ENCODE peak calls at places on chromosomes 3 and 15, in seven cellular contexts. U is right lobe of liver; R is CD4-positive, CD25-positive, alpha-beta regulatory T cell; V is spleen; S is fibroblast of lung; N is psoas muscle; K is naive thymus-derived CD4-positive, alpha-beta T cell. D is an unnamed sample.

GRCh38 chr15:87154771-87155170 is 1075.1 kb downstream of the AGBL1 start:
- DNase-seq in R (no peak), S (no peak), N (no peak), V (no peak), K (no peak), U (no peak), D (no peak)

GRCh38 chr3:45026957-45027356 is 854 bp downstream of the CLEC3B start:
- DNase-seq in S (peak; percentile 49), N (peak; percentile 93), U (no peak), R (no peak), K (no peak), V (no peak), D (peak; percentile 85)

GRCh38 chr3:196050597-196050996 is 31.3 kb downstream of the TFRC start:
- DNase-seq in K (no peak), R (no peak), N (no peak), U (no peak), S (no peak), V (no peak), D (no peak)

GRCh38 chr15:74193305-74193718 is 9.3 kb downstream of the STRA6 start:
- DNase-seq in S (peak; percentile 23), N (no peak), R (no peak), U (no peak), V (no peak), K (no peak), D (no peak)

GRCh38 chr3:61518590-61518989 is 42.8 kb upstream of the PTPRG start:
- DNase-seq in R (no peak), K (no peak), U (no peak), S (peak; percentile 39), N (no peak), V (no peak), D (no peak)

GRCh38 chr15:52857471-52857870 is 67.3 kb upstream of the ONECUT1 start:
- DNase-seq in R (no peak), S (no peak), N (no peak), K (no peak), U (no peak), V (no peak), D (no peak)

GRCh38 chr15:91954211-91954804 is 100.8 kb downstream of the SLCO3A1 start:
- DNase-seq in S (no peak), N (no peak), K (no peak), U (no peak), V (no peak), R (no peak), D (no peak)

GRCh38 chr3:121482651-121483050 is 63.1 kb downstream of the POLQ start:
- DNase-seq in R (no peak), U (no peak), N (no peak), K (no peak), V (no peak), S (peak; percentile 81), D (no peak)

GRCh38 chr3:37183375-37183831 is 9.0 kb upstream of the LRRFIP2 start:
- DNase-seq in U (no peak), K (no peak), R (no peak), N (no peak), V (no peak), S (peak; percentile 95), D (no peak)

GRCh38 chr3:134355416-134355815 is 18.8 kb downstream of the AMOTL2 start:
- DNase-seq in N (peak; percentile 32), R (no peak), V (peak; percentile 15), S (no peak), K (no peak), U (no peak), D (peak; percentile 15)

GRCh38 chr3:134357261-134357913 is 16.9 kb downstream of the AMOTL2 start:
- DNase-seq in K (no peak), R (no peak), U (no peak), V (peak; percentile 44), S (no peak), N (peak; percentile 35), D (peak; percentile 58)

GRCh38 chr3:134354612-134355275 is 19.5 kb downstream of the AMOTL2 start:
- DNase-seq in K (no peak), S (no peak), U (no peak), R (no peak), V (peak; percentile 63), N (peak; percentile 27), D (peak; percentile 54)

GRCh38 chr3:134357914-134358811 is 16.1 kb downstream of the AMOTL2 start:
- DNase-seq in R (no peak), V (peak; percentile 64), S (peak; percentile 96), U (no peak), N (peak; percentile 61), K (no peak), D (peak; percentile 81)

GRCh38 chr3:134356411-134357040 is 17.7 kb downstream of the AMOTL2 start:
- DNase-seq in N (peak; percentile 22), U (no peak), S (no peak), V (peak; percentile 53), K (no peak), R (no peak), D (peak; percentile 53)
- H3K4me1 ChIP-seq in N (peaks cover 94% of the 10 kb centered on the region), U (no peaks in the 10 kb centered on the region), S (peaks cover 63% of the 10 kb centered on the region), V (peaks cover 17% of the 10 kb centered on the region), K (no peaks in the 10 kb centered on the region), R (no peaks in the 10 kb centered on the region), D (peaks cover 89% of the 10 kb centered on the region)

GRCh38 chr15:51380999-51381806 is 39.7 kb downstream of the GLDN start:
- DNase-seq in U (no peak), N (peak; percentile 58), S (peak; percentile 81), K (no peak), R (no peak), V (no peak), D (peak; percentile 72)

GRCh38 chr15:51379390-51379789 is 37.9 kb downstream of the GLDN start:
- DNase-seq in R (no peak), V (no peak), U (no peak), N (no peak), K (no peak), S (no peak), D (no peak)

GRCh38 chr15:51374131-51374530 is 32.7 kb downstream of the GLDN start:
- DNase-seq in U (no peak), R (no peak), S (no peak), V (no peak), N (no peak), K (no peak), D (no peak)

GRCh38 chr15:51375966-51376640 is 34.6 kb downstream of the GLDN start:
- DNase-seq in N (no peak), S (peak; percentile 52), K (no peak), U (no peak), V (no peak), R (no peak), D (no peak)

DNA sequence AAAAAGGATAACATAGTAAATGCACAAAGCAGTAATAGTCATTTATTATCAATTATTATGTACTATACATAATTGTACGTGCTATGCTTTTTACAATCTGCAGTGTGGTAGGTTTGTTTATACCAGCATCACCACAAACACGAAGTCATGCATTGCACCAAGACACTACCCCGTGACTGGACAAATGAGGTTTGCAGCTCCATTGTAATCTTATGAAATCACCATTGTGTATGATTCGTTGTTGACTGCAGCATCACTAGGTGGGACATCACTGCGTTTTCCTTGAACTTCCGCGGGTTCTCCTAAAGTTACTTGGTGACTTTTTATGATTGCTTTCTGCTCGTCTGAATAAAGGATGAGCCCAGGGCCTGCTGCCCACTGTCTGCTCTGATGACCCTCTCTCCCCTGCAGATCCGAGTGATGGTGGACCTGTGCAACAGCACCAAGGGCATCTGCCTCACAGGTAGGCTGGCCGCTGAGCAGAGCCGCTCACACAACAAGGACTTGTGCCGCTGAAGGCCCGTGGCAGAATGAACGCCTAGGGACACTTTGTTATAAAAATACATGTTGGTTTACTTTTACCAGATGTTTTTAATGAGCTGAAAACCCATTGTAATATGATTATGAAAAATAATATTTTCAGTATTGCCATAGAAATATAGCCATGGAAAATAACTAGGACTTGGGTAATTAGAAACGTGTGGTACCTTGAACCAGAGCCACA is 35.7 kb downstream of the GLDN start:
- DNase-seq in U (no peak), R (no peak), K (no peak), V (no peak), S (peak; percentile 94), N (no peak), D (no peak)
- H3K27ac ChIP-seq in U (no peak overlapping the region), R (no peak overlapping the region), K (no peak overlapping the region), V (no peak overlapping the region), S (peak overlapping the region; percentile 84), N (no peak overlapping the region), D (no peak overlapping the region)

GRCh38 chr15:71518661-71519060 is 291.7 kb upstream of the NR2E3 start:
- DNase-seq in N (no peak), U (no peak), R (no peak), S (no peak), V (no peak), K (no peak), D (no peak)
- H3K27me3 ChIP-seq in N (no peaks in the 10 kb centered on the region), U (no peaks in the 10 kb centered on the region), R (peaks cover 2% of the 10 kb centered on the region), S (no peaks in the 10 kb centered on the region), V (no peaks in the 10 kb centered on the region), K (no peaks in the 10 kb centered on the region), D (no peaks in the 10 kb centered on the region)

GRCh38 chr15:100125627-100126231 is 216.0 kb downstream of the ADAMTS17 start:
- DNase-seq in K (no peak), R (no peak), S (peak; percentile 93), N (peak; percentile 82), V (no peak), U (no peak), D (peak; percentile 91)

GRCh38 chr15:100131321-100132224 is 210.2 kb downstream of the ADAMTS17 start:
- DNase-seq in K (no peak), S (peak; percentile 59), R (peak; percentile 12), V (no peak), U (peak; percentile 67), N (no peak), D (no peak)

GRCh38 chr15:100132309-100132708 is 209.5 kb downstream of the ADAMTS17 start:
- DNase-seq in S (no peak), K (no peak), N (no peak), R (no peak), U (no peak), V (no peak), D (no peak)

GRCh38 chr15:100133001-100133400 is 208.8 kb downstream of the ADAMTS17 start:
- DNase-seq in R (no peak), S (no peak), N (no peak), U (no peak), V (no peak), K (no peak), D (no peak)

DNA sequence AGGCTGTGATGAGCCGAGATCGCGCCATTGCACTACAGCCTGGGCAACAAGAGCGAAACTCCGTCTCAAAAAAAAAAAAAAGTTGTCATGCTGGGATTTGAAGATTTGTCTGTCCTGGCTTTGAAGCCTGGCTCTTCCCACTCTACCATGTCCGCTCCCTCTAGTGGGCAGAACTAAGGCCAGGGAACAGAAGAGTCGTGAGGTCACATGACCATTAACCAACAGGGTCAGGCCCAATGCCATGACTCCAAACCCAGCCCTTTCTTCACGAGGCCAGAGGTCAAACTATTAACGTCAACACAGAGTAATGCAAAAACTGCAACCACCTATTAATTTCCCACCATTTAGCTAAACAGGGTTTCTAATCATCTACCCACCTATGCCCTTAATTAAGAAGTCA is 212.1 kb downstream of the ADAMTS17 start:
- DNase-seq in K (no peak), R (no peak), U (no peak), N (no peak), V (no peak), S (no peak), D (no peak)
- H3K4me1 ChIP-seq in K (no peaks in the 10 kb centered on the region), R (no peaks in the 10 kb centered on the region), U (no peaks in the 10 kb centered on the region), N (no peaks in the 10 kb centered on the region), V (no peaks in the 10 kb centered on the region), S (no peaks in the 10 kb centered on the region), D (no peaks in the 10 kb centered on the region)